ENCODE peak calls at places on chromosomes 7 and 10, in six cellular contexts. H, F, Z, K, J and B are unnamed samples.

GRCh38 chr7:106104861-106105260 is 7.3 kb downstream of the SYPL1 start:
- DNase-seq in H (no peak), F (no peak), Z (no peak), K (no peak), J (no peak), B (no peak)

GRCh38 chr10:34607894-34608293 is 207.2 kb downstream of the PARD3 start:
- DNase-seq in H (no peak), F (no peak), Z (no peak), K (no peak), J (no peak), B (no peak)

GRCh38 chr7:158733220-158733519 is 28.6 kb upstream of the NCAPG2 start:
- DNase-seq in H (no peak), F (no peak), Z (no peak), K (no peak), J (no peak), B (no peak)

GRCh38 chr10:17878896-17879295 is 69.7 kb downstream of the MRC1 start:
- DNase-seq in H (no peak), F (no peak), Z (no peak), K (no peak), J (no peak), B (no peak)

GRCh38 chr10:70479626-70480253 is 1.2 kb downstream of the PALD1 start:
- DNase-seq in H (no peak), F (no peak), Z (no peak), K (no peak), J (no peak), B (no peak)

GRCh38 chr10:125742465-125742864 is 23.0 kb downstream of the EDRF1 start:
- DNase-seq in H (no peak), F (no peak), Z (no peak), K (peak), J (no peak), B (no peak)

GRCh38 chr10:121823993-121824463 is 103.8 kb downstream of the ATE1 start:
- DNase-seq in H (no peak), F (no peak), Z (no peak), K (peak), J (no peak), B (no peak)

GRCh38 chr7:131265227-131265626 is 62.4 kb upstream of the MKLN1 start:
- DNase-seq in H (no peak), F (no peak), Z (no peak), K (peak), J (no peak), B (no peak)

GRCh38 chr10:49153971-49154370 is 20.1 kb upstream of the FAM170B start:
- DNase-seq in H (no peak), F (no peak), Z (no peak), K (no peak), J (no peak), B (no peak)

GRCh38 chr10:11522821-11523245 is 88.6 kb downstream of the USP6NL start:
- DNase-seq in H (no peak), F (no peak), Z (no peak), K (no peak), J (no peak), B (peak)

GRCh38 chr10:17805921-17806577 is 3.1 kb upstream of the MRC1 start:
- DNase-seq in H (no peak), F (no peak), Z (no peak), K (peak), J (no peak), B (no peak)

GRCh38 chr10:60485025-60485424 is 95.3 kb upstream of the ANK3 start:
- DNase-seq in H (no peak), F (no peak), Z (no peak), K (no peak), J (no peak), B (no peak)

GRCh38 chr10:60473557-60473956 is 83.9 kb upstream of the ANK3 start:
- DNase-seq in H (no peak), F (no peak), Z (no peak), K (no peak), J (no peak), B (no peak)

GRCh38 chr10:60480865-60481563 is 91.3 kb upstream of the ANK3 start:
- DNase-seq in H (no peak), F (no peak), Z (no peak), K (no peak), J (no peak), B (no peak)

DNA sequence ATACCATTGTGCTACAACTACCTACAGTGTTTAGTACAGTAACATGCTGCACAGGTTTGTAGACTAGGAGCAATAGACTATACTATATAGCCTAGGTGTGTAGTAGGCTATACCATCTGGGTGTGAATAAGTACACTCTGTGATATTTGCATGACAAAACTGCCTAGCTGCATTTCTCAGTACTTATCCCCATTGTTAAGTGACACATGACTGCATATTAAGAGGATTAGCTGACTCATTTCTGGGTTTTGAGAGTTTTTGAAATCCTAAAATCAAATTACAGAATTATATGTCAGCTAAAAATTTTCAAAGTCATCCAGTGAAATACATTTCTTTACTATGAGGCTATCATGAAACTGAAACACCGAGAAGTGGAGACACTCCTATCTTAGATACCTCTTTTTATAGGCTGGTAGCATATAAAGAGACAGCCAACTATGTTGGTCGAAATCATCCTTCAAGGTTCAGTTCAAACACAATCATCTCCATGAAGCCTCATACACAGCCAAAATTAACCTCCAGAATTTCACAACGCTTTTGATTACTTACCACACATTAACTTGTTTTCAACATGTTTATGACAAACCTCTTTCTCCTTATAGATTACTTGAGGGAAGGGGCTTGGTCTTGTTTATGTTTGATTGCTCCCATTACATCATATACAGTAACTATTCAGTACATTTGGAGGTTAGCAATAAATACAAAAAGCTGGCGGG is 89.8 kb upstream of the ANK3 start:
- DNase-seq in H (no peak), F (no peak), Z (no peak), K (no peak), J (no peak), B (no peak)
- H3K27ac ChIP-seq in H (no peak), F (no peak), Z (no peak), K (no peak), J (no peak), B (no peak)

DNA sequence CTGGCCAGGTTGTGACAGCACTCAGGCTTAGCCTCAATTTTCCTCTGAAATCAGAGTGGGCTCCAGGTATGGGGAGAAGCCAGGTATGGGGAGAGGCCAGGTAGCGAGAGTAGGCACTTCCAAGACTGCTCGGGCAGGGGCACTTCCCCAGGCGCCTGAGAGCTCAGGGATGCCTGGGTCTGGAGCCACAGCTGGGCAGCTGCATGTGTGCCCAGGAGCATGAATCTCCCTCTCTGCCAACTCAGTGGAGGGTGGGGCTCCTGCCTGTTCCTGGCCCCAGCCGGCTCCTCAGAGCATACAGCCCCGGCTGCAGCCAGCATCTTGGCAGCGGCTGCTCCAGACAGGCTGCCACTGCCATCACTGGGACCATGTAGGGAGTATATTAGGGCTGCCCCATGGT is 313.9 kb downstream of the AUTS2 start:
- DNase-seq in H (no peak), F (no peak), Z (no peak), K (no peak), J (no peak), B (no peak)
- TF ChIP-seq CTCF in H (no peak), F (no peak), Z (no peak), K (no peak), J (no peak), B (no peak)

GRCh38 chr10:24894728-24895127 is 57.7 kb downstream of the PRTFDC1 start:
- DNase-seq in H (no peak), F (peak), Z (no peak), K (no peak), J (no peak), B (no peak)
- H3K4me3 ChIP-seq in H (no peak), F (no peak), Z (no peak), K (no peak), J (no peak), B (no peak)

GRCh38 chr7:149320313-149321124 is 58.5 kb downstream of the ZNF783 start:
- DNase-seq in H (no peak), F (no peak), Z (no peak), K (no peak), J (no peak), B (no peak)

GRCh38 chr7:149319376-149319775 is 57.4 kb downstream of the ZNF783 start:
- DNase-seq in H (no peak), F (no peak), Z (no peak), K (no peak), J (no peak), B (no peak)

GRCh38 chr7:149321978-149322541 is 60.1 kb downstream of the ZNF783 start:
- DNase-seq in H (no peak), F (no peak), Z (no peak), K (no peak), J (no peak), B (no peak)

GRCh38 chr7:149325248-149325647 is 63.3 kb downstream of the ZNF783 start:
- DNase-seq in H (no peak), F (no peak), Z (no peak), K (no peak), J (no peak), B (no peak)

DNA sequence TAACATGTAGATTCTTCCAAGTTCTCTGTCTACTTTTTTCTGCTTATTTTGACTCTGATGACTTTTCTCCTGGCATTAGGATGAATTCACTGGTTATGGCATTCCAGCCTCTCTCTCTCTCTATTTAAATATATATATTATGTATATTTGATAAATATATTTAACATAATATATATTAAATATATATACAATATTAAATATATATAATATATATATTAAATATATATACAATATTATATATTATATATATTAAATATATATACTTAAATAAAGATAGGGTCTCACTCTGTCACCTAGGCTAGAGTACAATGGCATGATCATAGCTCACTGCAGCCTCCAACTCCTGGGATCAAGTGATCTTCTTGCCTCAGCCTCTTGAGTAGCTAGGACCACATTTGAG is 60.7 kb downstream of the ZNF783 start:
- DNase-seq in H (no peak), F (no peak), Z (no peak), K (no peak), J (no peak), B (no peak)
- H3K27ac ChIP-seq in H (no peak), F (no peak), Z (no peak), K (no peak), J (no peak), B (no peak)